ENCODE peak calls at places on chromosomes 16 and 17, in eight cellular contexts. One of them, this sample, is unnamed.

GRCh38 chr17:44324092-44324570 is 492 bp downstream of the SLC25A39 start:
- DNase-seq in naive thymus-derived CD4-positive, alpha-beta T cell: no peak
- DNase-seq in hepatocyte: peak; percentile 55
- DNase-seq in endothelial cell: no peak
- DNase-seq in body of pancreas: peak; percentile 22
- DNase-seq in C1 segment of cervical spinal cord: no peak
- DNase-seq in cardiac fibroblast: no peak
- DNase-seq in GM10248: no peak
- DNase-seq in this sample: no peak

GRCh38 chr17:40304464-40304863 is 4.5 kb upstream of the RARA start:
- DNase-seq in GM10248: no peak
- DNase-seq in body of pancreas: no peak
- DNase-seq in naive thymus-derived CD4-positive, alpha-beta T cell: no peak
- DNase-seq in endothelial cell: no peak
- DNase-seq in hepatocyte: no peak
- DNase-seq in cardiac fibroblast: peak; percentile 76
- DNase-seq in C1 segment of cervical spinal cord: no peak
- DNase-seq in this sample: no peak

GRCh38 chr16:89842471-89843408 is 14.5 kb downstream of the SPIRE2 start:
- DNase-seq in hepatocyte: no peak
- DNase-seq in cardiac fibroblast: peak; percentile 43
- DNase-seq in naive thymus-derived CD4-positive, alpha-beta T cell: no peak
- DNase-seq in C1 segment of cervical spinal cord: no peak
- DNase-seq in body of pancreas: no peak
- DNase-seq in GM10248: no peak
- DNase-seq in endothelial cell: no peak
- DNase-seq in this sample: no peak

GRCh38 chr17:1939979-1940809 is 84.9 kb downstream of the RTN4RL1 start:
- DNase-seq in GM10248: no peak
- DNase-seq in naive thymus-derived CD4-positive, alpha-beta T cell: no peak
- DNase-seq in hepatocyte: no peak
- DNase-seq in endothelial cell: no peak
- DNase-seq in cardiac fibroblast: no peak
- DNase-seq in C1 segment of cervical spinal cord: no peak
- DNase-seq in body of pancreas: no peak
- DNase-seq in this sample: no peak

GRCh38 chr16:31135535-31136286 is at the start of gene PRSS8:
- DNase-seq in hepatocyte: peak; percentile 90
- DNase-seq in GM10248: no peak
- DNase-seq in body of pancreas: peak; percentile 95
- DNase-seq in C1 segment of cervical spinal cord: no peak
- DNase-seq in cardiac fibroblast: no peak
- DNase-seq in naive thymus-derived CD4-positive, alpha-beta T cell: no peak
- DNase-seq in endothelial cell: no peak
- DNase-seq in this sample: no peak

GRCh38 chr17:28324776-28325175 is 5.8 kb downstream of the TMEM97 start:
- DNase-seq in cardiac fibroblast: no peak
- DNase-seq in C1 segment of cervical spinal cord: no peak
- DNase-seq in body of pancreas: no peak
- DNase-seq in hepatocyte: no peak
- DNase-seq in GM10248: no peak
- DNase-seq in endothelial cell: no peak
- DNase-seq in naive thymus-derived CD4-positive, alpha-beta T cell: no peak
- DNase-seq in this sample: no peak

GRCh38 chr17:28871056-28871579 is 16.3 kb downstream of the ERAL1 start:
- DNase-seq in C1 segment of cervical spinal cord: no peak
- DNase-seq in hepatocyte: no peak
- DNase-seq in naive thymus-derived CD4-positive, alpha-beta T cell: peak; percentile 52
- DNase-seq in body of pancreas: no peak
- DNase-seq in endothelial cell: no peak
- DNase-seq in cardiac fibroblast: no peak
- DNase-seq in GM10248: peak; percentile 85
- DNase-seq in this sample: no peak

GRCh38 chr17:39737761-39738567 is at the start of gene GRB7:
- DNase-seq in hepatocyte: peak; percentile 85
- DNase-seq in GM10248: no peak
- DNase-seq in endothelial cell: no peak
- DNase-seq in body of pancreas: peak; percentile 94
- DNase-seq in cardiac fibroblast: no peak
- DNase-seq in C1 segment of cervical spinal cord: no peak
- DNase-seq in naive thymus-derived CD4-positive, alpha-beta T cell: no peak
- DNase-seq in this sample: no peak

GRCh38 chr16:64925166-64925565 is 196.7 kb downstream of the CDH11 start:
- DNase-seq in C1 segment of cervical spinal cord: no peak
- DNase-seq in GM10248: no peak
- DNase-seq in endothelial cell: no peak
- DNase-seq in hepatocyte: no peak
- DNase-seq in cardiac fibroblast: no peak
- DNase-seq in naive thymus-derived CD4-positive, alpha-beta T cell: no peak
- DNase-seq in body of pancreas: peak; percentile 14
- DNase-seq in this sample: no peak

GRCh38 chr17:37521821-37522220 is 32.1 kb downstream of the DUSP14 start:
- DNase-seq in naive thymus-derived CD4-positive, alpha-beta T cell: no peak
- DNase-seq in C1 segment of cervical spinal cord: no peak
- DNase-seq in endothelial cell: no peak
- DNase-seq in GM10248: no peak
- DNase-seq in cardiac fibroblast: no peak
- DNase-seq in hepatocyte: no peak
- DNase-seq in body of pancreas: no peak
- DNase-seq in this sample: no peak

GRCh38 chr17:63070031-63070430 is 104.0 kb downstream of the TANC2 start:
- DNase-seq in endothelial cell: no peak
- DNase-seq in body of pancreas: no peak
- DNase-seq in GM10248: no peak
- DNase-seq in naive thymus-derived CD4-positive, alpha-beta T cell: no peak
- DNase-seq in cardiac fibroblast: no peak
- DNase-seq in C1 segment of cervical spinal cord: no peak
- DNase-seq in hepatocyte: no peak
- DNase-seq in this sample: no peak

GRCh38 chr16:81513204-81514040 is 68.8 kb downstream of the CMIP start:
- DNase-seq in body of pancreas: no peak
- DNase-seq in naive thymus-derived CD4-positive, alpha-beta T cell: no peak
- DNase-seq in cardiac fibroblast: peak; percentile 61
- DNase-seq in C1 segment of cervical spinal cord: no peak
- DNase-seq in endothelial cell: no peak
- DNase-seq in hepatocyte: no peak
- DNase-seq in GM10248: no peak
- DNase-seq in this sample: no peak

GRCh38 chr16:11681526-11681925 is 13.3 kb downstream of the SNN start:
- DNase-seq in C1 segment of cervical spinal cord: no peak
- DNase-seq in naive thymus-derived CD4-positive, alpha-beta T cell: no peak
- DNase-seq in endothelial cell: no peak
- DNase-seq in hepatocyte: no peak
- DNase-seq in GM10248: no peak
- DNase-seq in body of pancreas: no peak
- DNase-seq in cardiac fibroblast: no peak
- DNase-seq in this sample: no peak

GRCh38 chr16:89217388-89218191 is at the start of gene ZNF778:
- DNase-seq in C1 segment of cervical spinal cord: peak; percentile 28
- DNase-seq in GM10248: peak; percentile 94
- DNase-seq in naive thymus-derived CD4-positive, alpha-beta T cell: peak; percentile 84
- DNase-seq in body of pancreas: peak; percentile 83
- DNase-seq in cardiac fibroblast: peak; percentile 84
- DNase-seq in hepatocyte: peak; percentile 95
- DNase-seq in endothelial cell: peak; percentile 75
- DNase-seq in this sample: peak; percentile 89

GRCh38 chr17:67881083-67881482 is 55.8 kb downstream of the BPTF start:
- DNase-seq in hepatocyte: no peak
- DNase-seq in body of pancreas: no peak
- DNase-seq in cardiac fibroblast: no peak
- DNase-seq in C1 segment of cervical spinal cord: no peak
- DNase-seq in naive thymus-derived CD4-positive, alpha-beta T cell: no peak
- DNase-seq in GM10248: no peak
- DNase-seq in endothelial cell: no peak
- DNase-seq in this sample: no peak

GRCh38 chr17:55458977-55459376 is 37.3 kb upstream of the MMD start:
- DNase-seq in hepatocyte: no peak
- DNase-seq in cardiac fibroblast: peak; percentile 31
- DNase-seq in endothelial cell: no peak
- DNase-seq in GM10248: peak; percentile 38
- DNase-seq in C1 segment of cervical spinal cord: no peak
- DNase-seq in naive thymus-derived CD4-positive, alpha-beta T cell: no peak
- DNase-seq in body of pancreas: no peak
- DNase-seq in this sample: no peak

GRCh38 chr17:34617398-34617797 is 38.0 kb downstream of the TMEM132E start:
- DNase-seq in naive thymus-derived CD4-positive, alpha-beta T cell: no peak
- DNase-seq in endothelial cell: no peak
- DNase-seq in C1 segment of cervical spinal cord: no peak
- DNase-seq in hepatocyte: no peak
- DNase-seq in body of pancreas: no peak
- DNase-seq in cardiac fibroblast: no peak
- DNase-seq in GM10248: no peak
- DNase-seq in this sample: no peak

GRCh38 chr16:84115919-84116719 is 623 bp downstream of the MBTPS1 start:
- DNase-seq in body of pancreas: peak; percentile 70
- DNase-seq in hepatocyte: no peak
- DNase-seq in endothelial cell: no peak
- DNase-seq in cardiac fibroblast: peak; percentile 58
- DNase-seq in GM10248: no peak
- DNase-seq in naive thymus-derived CD4-positive, alpha-beta T cell: peak; percentile 76
- DNase-seq in C1 segment of cervical spinal cord: no peak
- DNase-seq in this sample: peak; percentile 68

GRCh38 chr17:73641779-73642580 is 2.3 kb downstream of the SDK2 start:
- DNase-seq in body of pancreas: no peak
- DNase-seq in hepatocyte: no peak
- DNase-seq in naive thymus-derived CD4-positive, alpha-beta T cell: no peak
- DNase-seq in endothelial cell: no peak
- DNase-seq in GM10248: no peak
- DNase-seq in C1 segment of cervical spinal cord: no peak
- DNase-seq in cardiac fibroblast: no peak
- DNase-seq in this sample: peak; percentile 53

GRCh38 chr16:17384473-17384872 is 86.3 kb downstream of the XYLT1 start:
- DNase-seq in body of pancreas: no peak
- DNase-seq in cardiac fibroblast: no peak
- DNase-seq in naive thymus-derived CD4-positive, alpha-beta T cell: no peak
- DNase-seq in C1 segment of cervical spinal cord: no peak
- DNase-seq in GM10248: no peak
- DNase-seq in hepatocyte: no peak
- DNase-seq in endothelial cell: no peak
- DNase-seq in this sample: no peak

GRCh38 chr17:65163990-65164495 is 26.9 kb downstream of the RGS9 start:
- DNase-seq in hepatocyte: peak; percentile 44
- DNase-seq in GM10248: peak; percentile 65
- DNase-seq in body of pancreas: peak; percentile 47
- DNase-seq in endothelial cell: no peak
- DNase-seq in naive thymus-derived CD4-positive, alpha-beta T cell: no peak
- DNase-seq in cardiac fibroblast: peak; percentile 50
- DNase-seq in C1 segment of cervical spinal cord: no peak
- DNase-seq in this sample: no peak

GRCh38 chr17:5526821-5527598 is 40.6 kb downstream of the MIS12 start:
- DNase-seq in endothelial cell: peak; percentile 27
- DNase-seq in body of pancreas: peak; percentile 45
- DNase-seq in GM10248: peak; percentile 61
- DNase-seq in naive thymus-derived CD4-positive, alpha-beta T cell: no peak
- DNase-seq in C1 segment of cervical spinal cord: no peak
- DNase-seq in hepatocyte: peak; percentile 91
- DNase-seq in cardiac fibroblast: peak; percentile 91
- DNase-seq in this sample: peak; percentile 4

GRCh38 chr16:54054237-54054780 is 232.3 kb downstream of the IRX3 start:
- DNase-seq in naive thymus-derived CD4-positive, alpha-beta T cell: no peak
- DNase-seq in body of pancreas: no peak
- DNase-seq in GM10248: no peak
- DNase-seq in endothelial cell: no peak
- DNase-seq in cardiac fibroblast: no peak
- DNase-seq in hepatocyte: no peak
- DNase-seq in C1 segment of cervical spinal cord: no peak
- DNase-seq in this sample: no peak

GRCh38 chr16:61237804-61238485 is 798.3 kb downstream of the CDH8 start:
- DNase-seq in C1 segment of cervical spinal cord: no peak
- DNase-seq in GM10248: no peak
- DNase-seq in cardiac fibroblast: no peak
- DNase-seq in hepatocyte: no peak
- DNase-seq in endothelial cell: no peak
- DNase-seq in body of pancreas: no peak
- DNase-seq in naive thymus-derived CD4-positive, alpha-beta T cell: no peak
- DNase-seq in this sample: no peak

GRCh38 chr17:73564856-73565255 is 79.4 kb downstream of the SDK2 start:
- DNase-seq in cardiac fibroblast: no peak
- DNase-seq in C1 segment of cervical spinal cord: no peak
- DNase-seq in body of pancreas: no peak
- DNase-seq in hepatocyte: no peak
- DNase-seq in GM10248: no peak
- DNase-seq in naive thymus-derived CD4-positive, alpha-beta T cell: no peak
- DNase-seq in endothelial cell: no peak
- DNase-seq in this sample: no peak

GRCh38 chr17:39982069-39982371 is 1.4 kb downstream of the PSMD3 start:
- DNase-seq in endothelial cell: no peak
- DNase-seq in GM10248: no peak
- DNase-seq in naive thymus-derived CD4-positive, alpha-beta T cell: no peak
- DNase-seq in cardiac fibroblast: no peak
- DNase-seq in body of pancreas: no peak
- DNase-seq in C1 segment of cervical spinal cord: no peak
- DNase-seq in hepatocyte: no peak
- DNase-seq in this sample: no peak

GRCh38 chr16:69223882-69224281 is 36.9 kb downstream of the SNTB2 start:
- DNase-seq in endothelial cell: no peak
- DNase-seq in C1 segment of cervical spinal cord: no peak
- DNase-seq in naive thymus-derived CD4-positive, alpha-beta T cell: no peak
- DNase-seq in hepatocyte: no peak
- DNase-seq in body of pancreas: no peak
- DNase-seq in GM10248: no peak
- DNase-seq in cardiac fibroblast: no peak
- DNase-seq in this sample: no peak

GRCh38 chr17:17497065-17497844 is 1.1 kb upstream of the RASD1 start:
- DNase-seq in C1 segment of cervical spinal cord: no peak
- DNase-seq in body of pancreas: no peak
- DNase-seq in hepatocyte: no peak
- DNase-seq in naive thymus-derived CD4-positive, alpha-beta T cell: no peak
- DNase-seq in endothelial cell: no peak
- DNase-seq in cardiac fibroblast: no peak
- DNase-seq in GM10248: no peak
- DNase-seq in this sample: peak; percentile 53

GRCh38 chr17:65345261-65346060 is 208.3 kb downstream of the RGS9 start:
- DNase-seq in hepatocyte: no peak
- DNase-seq in cardiac fibroblast: no peak
- DNase-seq in GM10248: no peak
- DNase-seq in naive thymus-derived CD4-positive, alpha-beta T cell: peak; percentile 36
- DNase-seq in C1 segment of cervical spinal cord: no peak
- DNase-seq in body of pancreas: no peak
- DNase-seq in endothelial cell: no peak
- DNase-seq in this sample: no peak

GRCh38 chr16:50863673-50864144 is 121.8 kb downstream of the CYLD start:
- DNase-seq in C1 segment of cervical spinal cord: no peak
- DNase-seq in GM10248: peak; percentile 5
- DNase-seq in body of pancreas: no peak
- DNase-seq in hepatocyte: no peak
- DNase-seq in cardiac fibroblast: no peak
- DNase-seq in endothelial cell: no peak
- DNase-seq in naive thymus-derived CD4-positive, alpha-beta T cell: no peak
- DNase-seq in this sample: no peak

GRCh38 chr17:57429966-57430365 is 173.6 kb downstream of the MSI2 start:
- DNase-seq in naive thymus-derived CD4-positive, alpha-beta T cell: no peak
- DNase-seq in hepatocyte: no peak
- DNase-seq in cardiac fibroblast: no peak
- DNase-seq in endothelial cell: no peak
- DNase-seq in C1 segment of cervical spinal cord: no peak
- DNase-seq in GM10248: no peak
- DNase-seq in body of pancreas: no peak
- DNase-seq in this sample: no peak

GRCh38 chr17:77881545-77881944 is 77.0 kb upstream of the TNRC6C start:
- DNase-seq in body of pancreas: peak; percentile 79
- DNase-seq in C1 segment of cervical spinal cord: no peak
- DNase-seq in hepatocyte: peak; percentile 46
- DNase-seq in GM10248: peak; percentile 94
- DNase-seq in cardiac fibroblast: peak; percentile 89
- DNase-seq in naive thymus-derived CD4-positive, alpha-beta T cell: peak; percentile 49
- DNase-seq in endothelial cell: no peak
- DNase-seq in this sample: peak; percentile 85

GRCh38 chr16:53642094-53642493 is 61.6 kb downstream of the RPGRIP1L start:
- DNase-seq in cardiac fibroblast: no peak
- DNase-seq in GM10248: no peak
- DNase-seq in body of pancreas: no peak
- DNase-seq in C1 segment of cervical spinal cord: no peak
- DNase-seq in hepatocyte: no peak
- DNase-seq in naive thymus-derived CD4-positive, alpha-beta T cell: no peak
- DNase-seq in endothelial cell: no peak
- DNase-seq in this sample: no peak

GRCh38 chr17:59427996-59428395 is 96.5 kb downstream of the YPEL2 start:
- DNase-seq in GM10248: no peak
- DNase-seq in endothelial cell: no peak
- DNase-seq in C1 segment of cervical spinal cord: no peak
- DNase-seq in naive thymus-derived CD4-positive, alpha-beta T cell: no peak
- DNase-seq in body of pancreas: no peak
- DNase-seq in cardiac fibroblast: peak; percentile 64
- DNase-seq in hepatocyte: no peak
- DNase-seq in this sample: no peak